ENCODE peak calls at places on chromosomes 3 and 15, in seven cellular contexts. F is ELR; B is activated CD8-positive, alpha-beta T cell treated with anti-CD3 and anti-CD28 coated beads for 36 hours; Z is NCI-H2029; C is GDM1; O is T-helper 1 cell; N is activated CD4-positive, alpha-beta T cell treated with anti-CD3 and anti-CD28 coated beads, Interleukin-2, amount 50 U/mL, for 4 hours. Y is an unnamed sample.

GRCh38 chr3:10804183-10804648 is 11.8 kb upstream of the SLC6A11 start:
- DNase-seq in N (no peak), O (no peak), Z (no peak), C (no peak), B (no peak), F (peak), Y (no peak)

GRCh38 chr3:1294566-1294965 is 201.7 kb downstream of the CNTN6 start:
- DNase-seq in O (no peak), B (no peak), C (no peak), N (no peak), F (no peak), Z (no peak), Y (no peak)

GRCh38 chr15:81297580-81298575 is 26.1 kb downstream of the STARD5 start:
- DNase-seq in N (peak), O (peak), B (peak), Z (no peak), C (no peak), F (no peak), Y (no peak)

GRCh38 chr3:125062904-125063618 is 7.3 kb upstream of the HEG1 start:
- DNase-seq in O (no peak), B (no peak), N (no peak), Z (no peak), F (peak), C (no peak), Y (peak)

GRCh38 chr3:58150800-58151199 is 60.0 kb downstream of the DNASE1L3 start:
- DNase-seq in F (no peak), Z (no peak), O (no peak), B (no peak), N (no peak), C (no peak), Y (no peak)

GRCh38 chr3:143203848-143204247 is 84.3 kb downstream of the CHST2 start:
- DNase-seq in F (peak), C (no peak), B (no peak), N (no peak), Z (no peak), O (no peak), Y (peak)

GRCh38 chr3:172680684-172681083 is 30.2 kb downstream of the NCEH1 start:
- DNase-seq in O (no peak), B (no peak), N (no peak), F (no peak), Z (no peak), C (no peak), Y (peak)

GRCh38 chr3:105260385-105260784 is 106.3 kb upstream of the ALCAM start:
- DNase-seq in N (no peak), Z (no peak), C (no peak), F (peak), B (peak), O (no peak), Y (no peak)

GRCh38 chr3:121542924-121543323 is 2.9 kb downstream of the POLQ start:
- DNase-seq in B (no peak), C (no peak), O (no peak), N (no peak), Z (no peak), F (no peak), Y (no peak)